ENCODE peak calls at places on chromosomes 4 and X, in four cellular contexts. Q, W, D and K are unnamed samples.

GRCh38 chrX:12978205-12979010 is 3.5 kb downstream of the TMSB4X start:
- DNase-seq in Q (peak; percentile 81), D (no peak), W (no peak), K (peak; percentile 26)

GRCh38 chr4:48642421-48643144 is 137.5 kb downstream of the FRYL start:
- DNase-seq in D (no peak), W (no peak), Q (no peak), K (no peak)

GRCh38 chr4:76445911-76446310 is 10.9 kb downstream of the SHROOM3 start:
- DNase-seq in Q (no peak), D (no peak), W (no peak), K (no peak)

GRCh38 chr4:17544205-17544604 is 29.2 kb downstream of the CLRN2 start:
- DNase-seq in W (no peak), Q (no peak), D (peak; percentile 98), K (no peak)

GRCh38 chr4:151389316-151389715 is 19.7 kb upstream of the FHIP1A start:
- DNase-seq in D (no peak), W (no peak), Q (no peak), K (no peak)

GRCh38 chr4:153649572-153649991 is 34.5 kb upstream of the TLR2 start:
- DNase-seq in D (peak; percentile 21), W (no peak), Q (peak; percentile 38), K (peak; percentile 19)

GRCh38 chrX:141375011-141375730 is 132.9 kb upstream of the SPANXC start:
- DNase-seq in D (no peak), W (no peak), Q (no peak), K (no peak)

GRCh38 chrX:41145920-41146608 is 60.8 kb downstream of the USP9X start:
- DNase-seq in Q (peak; percentile 32), D (no peak), W (no peak), K (no peak)

GRCh38 chr4:37383579-37384229 is 139.2 kb downstream of the NWD2 start:
- DNase-seq in D (peak; percentile 30), Q (peak; percentile 14), W (peak; percentile 41), K (no peak)

GRCh38 chr4:7862561-7863200 is 77.0 kb downstream of the AFAP1 start:
- DNase-seq in W (no peak), D (no peak), Q (no peak), K (no peak)

GRCh38 chr4:154024097-154024496 is 235.2 kb upstream of the SFRP2 start:
- DNase-seq in D (no peak), W (no peak), Q (no peak), K (peak; percentile 39)

GRCh38 chrX:111244238-111244750 is 26.0 kb downstream of the CAPN6 start:
- DNase-seq in D (peak; percentile 0), Q (peak; percentile 12), W (no peak), K (no peak)

GRCh38 chrX:71181558-71181909 is 36.9 kb downstream of the NLGN3 start:
- DNase-seq in W (peak; percentile 12), Q (no peak), D (no peak), K (no peak)

GRCh38 chr4:119041951-119042560 is 93.6 kb upstream of the MYOZ2 start:
- DNase-seq in Q (peak; percentile 81), W (peak; percentile 43), D (peak; percentile 66), K (peak; percentile 38)

GRCh38 chr4:1715002-1715761 is 3.1 kb upstream of the SLBP start:
- DNase-seq in Q (no peak), D (no peak), W (no peak), K (no peak)

GRCh38 chrX:112997991-112998390 is 157.4 kb upstream of the AMOT start:
- DNase-seq in Q (no peak), D (no peak), W (no peak), K (no peak)

GRCh38 chr4:36041340-36041739 is 203.0 kb downstream of the ARAP2 start:
- DNase-seq in D (no peak), W (no peak), Q (no peak), K (no peak)

GRCh38 chrX:128106630-128107029 is 54.4 kb upstream of the ACTRT1 start:
- DNase-seq in D (peak; percentile 3), W (no peak), Q (peak; percentile 38), K (peak; percentile 10)

GRCh38 chrX:1440506-1440905 is 12.2 kb downstream of the ASMTL start:
- DNase-seq in Q (no peak), D (no peak), W (no peak), K (peak; percentile 6)

GRCh38 chrX:1433646-1434357 is 18.9 kb downstream of the ASMTL start:
- DNase-seq in W (no peak), Q (no peak), D (no peak), K (no peak)

GRCh38 chrX:1430451-1430850 is 22.3 kb downstream of the ASMTL start:
- DNase-seq in D (no peak), Q (no peak), W (no peak), K (no peak)

GRCh38 chrX:1434871-1435240 is 17.9 kb downstream of the ASMTL start:
- DNase-seq in Q (no peak), D (no peak), W (no peak), K (no peak)

DNA sequence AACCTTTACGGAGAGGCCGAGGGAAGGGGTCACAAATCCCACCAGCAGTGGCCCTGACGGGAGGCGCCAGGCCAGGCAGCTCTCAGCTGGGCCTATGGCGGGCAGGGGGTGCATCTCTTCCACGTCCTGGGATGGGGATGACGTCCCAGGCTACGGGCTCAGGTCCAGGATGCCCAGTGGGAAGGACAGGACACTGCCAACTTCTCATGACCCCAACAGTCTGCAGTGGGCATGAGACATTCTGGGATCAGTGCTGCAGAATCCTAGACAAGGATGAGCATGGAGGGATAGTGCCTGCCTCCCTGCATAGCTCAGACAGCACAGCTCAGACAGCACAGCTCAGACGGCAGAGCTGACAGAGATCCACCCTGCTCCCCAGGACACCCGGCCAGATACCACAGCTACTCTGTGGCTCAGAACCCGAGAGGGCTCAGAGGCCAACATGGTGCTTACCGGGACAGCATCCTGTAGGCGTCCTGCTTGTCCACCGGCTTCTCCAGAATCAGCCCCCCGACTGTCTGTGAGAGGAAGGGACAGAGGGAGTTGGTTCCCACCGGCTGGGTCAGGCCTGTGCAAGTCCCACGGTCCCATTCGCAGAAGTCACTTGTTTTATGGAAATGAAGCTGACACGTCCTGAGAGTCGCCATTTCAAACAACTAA is 17.3 kb downstream of the ASMTL start:
- DNase-seq in Q (no peak), D (no peak), W (no peak), K (peak; percentile 7)
- TF ChIP-seq NR3C1 in Q (no peak), D (no peak), W (no peak), K (no peak)

GRCh38 chr4:186104895-186105720 is 604 bp downstream of the FAM149A start:
- DNase-seq in D (no peak), W (no peak), Q (no peak), K (peak; percentile 52)
- TF ChIP-seq HMGXB4 in D (no peak), W (no peak), Q (no peak), K (peak; percentile 65)

DNA sequence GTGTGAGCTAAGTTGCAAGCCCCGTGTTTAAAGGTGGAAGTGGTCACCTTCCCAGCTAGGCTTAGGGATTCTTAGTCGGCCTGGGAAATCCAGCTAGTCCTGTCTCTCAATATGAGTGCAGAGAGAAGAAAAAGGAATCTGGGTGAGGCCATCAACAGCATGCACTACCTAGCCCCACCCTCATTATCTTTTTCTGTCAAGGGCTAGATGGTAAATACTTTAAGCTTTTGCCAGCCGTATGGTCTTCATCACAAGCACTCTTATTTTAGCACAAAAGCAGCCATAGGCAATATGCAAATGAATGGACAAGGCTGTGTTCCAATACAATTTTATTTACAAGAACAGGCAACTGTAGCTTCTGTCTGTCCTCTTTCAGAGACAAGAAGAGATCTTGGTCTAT is 282.9 kb downstream of the ZNF674 start:
- DNase-seq in Q (no peak), W (no peak), D (no peak), K (no peak)
- TF ChIP-seq USF2 in Q (no peak), W (no peak), D (no peak), K (no peak)

GRCh38 chr4:139664442-139664841 is 1.2 kb upstream of the MGST2 start:
- DNase-seq in Q (no peak), W (no peak), D (no peak), K (no peak)

GRCh38 chr4:139666735-139667266 is 1.2 kb downstream of the MGST2 start:
- DNase-seq in Q (peak; percentile 48), D (peak; percentile 47), W (peak; percentile 42), K (no peak)

GRCh38 chr4:139668036-139668435 is 2.4 kb downstream of the MGST2 start:
- DNase-seq in D (no peak), W (no peak), Q (no peak), K (no peak)

GRCh38 chr4:139665079-139665689 is 435 bp upstream of the MGST2 start:
- DNase-seq in D (no peak), W (no peak), Q (no peak), K (no peak)

DNA sequence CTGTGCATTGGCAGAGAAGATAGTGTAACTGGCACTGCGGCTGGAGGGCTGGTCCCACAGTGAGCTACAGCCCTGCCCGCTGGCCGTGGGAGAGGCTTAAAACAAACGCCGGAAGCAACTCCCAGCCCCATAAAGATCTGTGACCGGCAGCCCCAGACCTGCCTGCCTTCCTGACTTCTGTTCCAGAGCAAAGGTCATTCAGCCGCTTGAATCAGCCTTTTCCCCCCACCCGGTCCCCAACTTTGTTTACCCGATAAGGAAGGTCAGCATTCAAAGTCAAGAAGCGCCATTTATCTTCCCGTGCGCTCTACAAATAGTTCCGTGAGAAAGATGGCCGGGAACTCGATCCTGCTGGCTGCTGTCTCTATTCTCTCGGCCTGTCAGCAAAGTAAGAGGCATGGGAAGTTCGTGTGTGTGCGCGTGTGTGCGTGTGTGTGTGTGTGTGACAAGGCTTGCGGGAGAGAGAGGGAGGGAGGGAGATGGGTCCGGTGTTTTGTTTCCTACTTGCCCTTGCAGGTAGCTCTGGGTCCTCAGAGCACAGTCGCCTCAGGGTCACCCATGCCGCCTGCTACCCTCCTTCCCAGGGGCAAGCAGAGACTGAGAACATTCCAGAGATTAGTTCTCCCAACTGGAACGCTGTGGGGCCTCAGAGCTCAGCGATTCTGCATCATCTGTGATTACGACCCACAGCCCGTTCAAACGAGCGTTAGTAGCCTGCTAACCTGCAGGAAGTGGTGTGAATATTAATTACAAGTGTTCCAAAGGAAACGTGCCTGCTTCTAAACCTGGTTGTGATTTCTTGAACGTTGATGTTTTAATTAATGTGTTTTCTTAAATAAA is at the start of gene MGST2:
- DNase-seq in W (peak; percentile 71), D (peak; percentile 98), Q (peak; percentile 66), K (peak; percentile 51)
- TF ChIP-seq NR3C1 in W (no peak), D (no peak), Q (no peak), K (no peak)

DNA sequence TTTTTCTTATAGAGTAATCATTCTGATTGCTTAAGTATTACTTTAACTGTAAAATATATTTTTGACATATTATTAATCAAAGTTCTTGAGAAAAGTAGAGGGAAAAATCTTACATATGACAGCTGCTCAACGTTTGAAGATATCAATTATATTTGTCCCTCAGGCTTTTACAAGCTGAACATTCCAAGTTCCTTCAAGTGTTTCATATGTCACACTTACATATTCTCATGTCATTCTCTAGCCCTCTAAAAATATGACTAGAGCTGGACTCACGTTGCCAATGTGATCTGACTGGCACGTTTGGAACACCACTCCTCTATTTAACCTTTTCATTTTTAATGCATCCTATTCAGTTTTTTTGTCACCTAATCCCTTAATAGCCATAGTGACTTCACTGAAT is 492.9 kb downstream of the PCDH18 start:
- DNase-seq in D (no peak), Q (no peak), W (no peak), K (no peak)
- TF ChIP-seq HMGXB4 in D (no peak), Q (no peak), W (no peak), K (no peak)

GRCh38 chrX:39755152-39756032 is 342.4 kb downstream of the BCOR start:
- DNase-seq in Q (peak; percentile 97), D (peak; percentile 63), W (peak; percentile 68), K (no peak)
- TF ChIP-seq USF2 in Q (peak; percentile 12), D (no peak), W (no peak), K (no peak)

GRCh38 chrX:133985164-133986007 is at the start of gene GPC3:
- DNase-seq in D (peak; percentile 73), W (peak; percentile 85), Q (peak; percentile 16), K (peak; percentile 73)
- TF ChIP-seq NR3C1 in D (no peak), W (no peak), Q (no peak), K (no peak)